ENCODE peak calls at places on chromosomes 12 and 14, in nine cellular contexts. One of them, this sample, is unnamed.

GRCh38 chr14:103139371-103140016 is 16.2 kb downstream of the TNFAIP2 start:
- DNase-seq in astrocyte of the spinal cord: no peak
- DNase-seq in stimulated activated CD4-positive, alpha-beta T cell treated with anti-CD3 and anti-CD28 coated beads, TNF-alpha, amount 100 ng/mL, for 1 hour: no peak
- DNase-seq in stimulated activated naive CD8-positive, alpha-beta T cell treated with anti-CD3 and anti-CD28 coated beads, Interleukin-15, amount 100 ng/mL, for 72 hours: no peak
- DNase-seq in cerebellar cortex: no peak
- DNase-seq in skeletal muscle cell: no peak
- DNase-seq in naive thymus-derived CD4-positive, alpha-beta T cell: no peak
- DNase-seq in activated T-cell treated with anti-CD3 and anti-CD28 coated beads, Interleukin-2, amount 50 U/mL, for 72 hours: no peak
- DNase-seq in Daoy: no peak
- DNase-seq in this sample: no peak

GRCh38 chr12:92062539-92063493 is 82.8 kb downstream of the BTG1 start:
- DNase-seq in astrocyte of the spinal cord: no peak
- DNase-seq in stimulated activated CD4-positive, alpha-beta T cell treated with anti-CD3 and anti-CD28 coated beads, TNF-alpha, amount 100 ng/mL, for 1 hour: no peak
- DNase-seq in stimulated activated naive CD8-positive, alpha-beta T cell treated with anti-CD3 and anti-CD28 coated beads, Interleukin-15, amount 100 ng/mL, for 72 hours: no peak
- DNase-seq in cerebellar cortex: no peak
- DNase-seq in skeletal muscle cell: no peak
- DNase-seq in naive thymus-derived CD4-positive, alpha-beta T cell: no peak
- DNase-seq in activated T-cell treated with anti-CD3 and anti-CD28 coated beads, Interleukin-2, amount 50 U/mL, for 72 hours: no peak
- DNase-seq in Daoy: no peak
- DNase-seq in this sample: no peak

GRCh38 chr12:26162905-26163304 is 32.5 kb upstream of the SSPN start:
- DNase-seq in astrocyte of the spinal cord: no peak
- DNase-seq in stimulated activated CD4-positive, alpha-beta T cell treated with anti-CD3 and anti-CD28 coated beads, TNF-alpha, amount 100 ng/mL, for 1 hour: no peak
- DNase-seq in stimulated activated naive CD8-positive, alpha-beta T cell treated with anti-CD3 and anti-CD28 coated beads, Interleukin-15, amount 100 ng/mL, for 72 hours: no peak
- DNase-seq in cerebellar cortex: no peak
- DNase-seq in skeletal muscle cell: no peak
- DNase-seq in naive thymus-derived CD4-positive, alpha-beta T cell: no peak
- DNase-seq in activated T-cell treated with anti-CD3 and anti-CD28 coated beads, Interleukin-2, amount 50 U/mL, for 72 hours: no peak
- DNase-seq in Daoy: no peak
- DNase-seq in this sample: no peak

GRCh38 chr12:111448266-111448830 is 42.6 kb downstream of the SH2B3 start:
- DNase-seq in astrocyte of the spinal cord: no peak
- DNase-seq in stimulated activated CD4-positive, alpha-beta T cell treated with anti-CD3 and anti-CD28 coated beads, TNF-alpha, amount 100 ng/mL, for 1 hour: no peak
- DNase-seq in stimulated activated naive CD8-positive, alpha-beta T cell treated with anti-CD3 and anti-CD28 coated beads, Interleukin-15, amount 100 ng/mL, for 72 hours: no peak
- DNase-seq in cerebellar cortex: no peak
- DNase-seq in skeletal muscle cell: no peak
- DNase-seq in naive thymus-derived CD4-positive, alpha-beta T cell: no peak
- DNase-seq in activated T-cell treated with anti-CD3 and anti-CD28 coated beads, Interleukin-2, amount 50 U/mL, for 72 hours: no peak
- DNase-seq in Daoy: no peak
- DNase-seq in this sample: no peak

GRCh38 chr14:73796881-73797539 is 54.6 kb upstream of the PTGR2 start:
- DNase-seq in astrocyte of the spinal cord: peak
- DNase-seq in stimulated activated CD4-positive, alpha-beta T cell treated with anti-CD3 and anti-CD28 coated beads, TNF-alpha, amount 100 ng/mL, for 1 hour: no peak
- DNase-seq in stimulated activated naive CD8-positive, alpha-beta T cell treated with anti-CD3 and anti-CD28 coated beads, Interleukin-15, amount 100 ng/mL, for 72 hours: no peak
- DNase-seq in cerebellar cortex: no peak
- DNase-seq in skeletal muscle cell: no peak
- DNase-seq in naive thymus-derived CD4-positive, alpha-beta T cell: no peak
- DNase-seq in activated T-cell treated with anti-CD3 and anti-CD28 coated beads, Interleukin-2, amount 50 U/mL, for 72 hours: no peak
- DNase-seq in Daoy: no peak
- DNase-seq in this sample: no peak

GRCh38 chr14:90496379-90496778 is 99.5 kb downstream of the CALM1 start:
- DNase-seq in astrocyte of the spinal cord: no peak
- DNase-seq in stimulated activated CD4-positive, alpha-beta T cell treated with anti-CD3 and anti-CD28 coated beads, TNF-alpha, amount 100 ng/mL, for 1 hour: no peak
- DNase-seq in stimulated activated naive CD8-positive, alpha-beta T cell treated with anti-CD3 and anti-CD28 coated beads, Interleukin-15, amount 100 ng/mL, for 72 hours: no peak
- DNase-seq in cerebellar cortex: no peak
- DNase-seq in skeletal muscle cell: no peak
- DNase-seq in naive thymus-derived CD4-positive, alpha-beta T cell: no peak
- DNase-seq in activated T-cell treated with anti-CD3 and anti-CD28 coated beads, Interleukin-2, amount 50 U/mL, for 72 hours: no peak
- DNase-seq in Daoy: no peak
- DNase-seq in this sample: no peak

GRCh38 chr12:118402251-118402650 is 25.9 kb downstream of the SUDS3 start:
- DNase-seq in astrocyte of the spinal cord: peak
- DNase-seq in stimulated activated CD4-positive, alpha-beta T cell treated with anti-CD3 and anti-CD28 coated beads, TNF-alpha, amount 100 ng/mL, for 1 hour: no peak
- DNase-seq in stimulated activated naive CD8-positive, alpha-beta T cell treated with anti-CD3 and anti-CD28 coated beads, Interleukin-15, amount 100 ng/mL, for 72 hours: no peak
- DNase-seq in cerebellar cortex: no peak
- DNase-seq in skeletal muscle cell: peak
- DNase-seq in naive thymus-derived CD4-positive, alpha-beta T cell: no peak
- DNase-seq in activated T-cell treated with anti-CD3 and anti-CD28 coated beads, Interleukin-2, amount 50 U/mL, for 72 hours: no peak
- DNase-seq in Daoy: no peak
- DNase-seq in this sample: no peak

GRCh38 chr12:94098466-94098865 is 49.9 kb upstream of the PLXNC1 start:
- DNase-seq in astrocyte of the spinal cord: peak
- DNase-seq in stimulated activated CD4-positive, alpha-beta T cell treated with anti-CD3 and anti-CD28 coated beads, TNF-alpha, amount 100 ng/mL, for 1 hour: no peak
- DNase-seq in stimulated activated naive CD8-positive, alpha-beta T cell treated with anti-CD3 and anti-CD28 coated beads, Interleukin-15, amount 100 ng/mL, for 72 hours: no peak
- DNase-seq in cerebellar cortex: no peak
- DNase-seq in skeletal muscle cell: peak
- DNase-seq in naive thymus-derived CD4-positive, alpha-beta T cell: no peak
- DNase-seq in activated T-cell treated with anti-CD3 and anti-CD28 coated beads, Interleukin-2, amount 50 U/mL, for 72 hours: no peak
- DNase-seq in Daoy: peak
- DNase-seq in this sample: no peak

GRCh38 chr14:96584199-96584906 is 82.2 kb downstream of the PAPOLA start:
- DNase-seq in astrocyte of the spinal cord: no peak
- DNase-seq in stimulated activated CD4-positive, alpha-beta T cell treated with anti-CD3 and anti-CD28 coated beads, TNF-alpha, amount 100 ng/mL, for 1 hour: no peak
- DNase-seq in stimulated activated naive CD8-positive, alpha-beta T cell treated with anti-CD3 and anti-CD28 coated beads, Interleukin-15, amount 100 ng/mL, for 72 hours: peak
- DNase-seq in cerebellar cortex: peak
- DNase-seq in skeletal muscle cell: no peak
- DNase-seq in naive thymus-derived CD4-positive, alpha-beta T cell: no peak
- DNase-seq in activated T-cell treated with anti-CD3 and anti-CD28 coated beads, Interleukin-2, amount 50 U/mL, for 72 hours: peak
- DNase-seq in Daoy: peak
- DNase-seq in this sample: peak

GRCh38 chr12:115771065-115771464 is 506.4 kb downstream of the MED13L start:
- DNase-seq in astrocyte of the spinal cord: no peak
- DNase-seq in stimulated activated CD4-positive, alpha-beta T cell treated with anti-CD3 and anti-CD28 coated beads, TNF-alpha, amount 100 ng/mL, for 1 hour: no peak
- DNase-seq in stimulated activated naive CD8-positive, alpha-beta T cell treated with anti-CD3 and anti-CD28 coated beads, Interleukin-15, amount 100 ng/mL, for 72 hours: no peak
- DNase-seq in cerebellar cortex: no peak
- DNase-seq in skeletal muscle cell: no peak
- DNase-seq in naive thymus-derived CD4-positive, alpha-beta T cell: no peak
- DNase-seq in activated T-cell treated with anti-CD3 and anti-CD28 coated beads, Interleukin-2, amount 50 U/mL, for 72 hours: no peak
- DNase-seq in Daoy: peak
- DNase-seq in this sample: peak

GRCh38 chr12:130538343-130539095 is 177.6 kb downstream of the RIMBP2 start:
- DNase-seq in astrocyte of the spinal cord: no peak
- DNase-seq in stimulated activated CD4-positive, alpha-beta T cell treated with anti-CD3 and anti-CD28 coated beads, TNF-alpha, amount 100 ng/mL, for 1 hour: no peak
- DNase-seq in stimulated activated naive CD8-positive, alpha-beta T cell treated with anti-CD3 and anti-CD28 coated beads, Interleukin-15, amount 100 ng/mL, for 72 hours: no peak
- DNase-seq in cerebellar cortex: no peak
- DNase-seq in skeletal muscle cell: no peak
- DNase-seq in naive thymus-derived CD4-positive, alpha-beta T cell: no peak
- DNase-seq in activated T-cell treated with anti-CD3 and anti-CD28 coated beads, Interleukin-2, amount 50 U/mL, for 72 hours: no peak
- DNase-seq in Daoy: no peak
- DNase-seq in this sample: no peak

GRCh38 chr14:102605026-102605425 is 12.6 kb downstream of the RCOR1 start:
- DNase-seq in astrocyte of the spinal cord: no peak
- DNase-seq in stimulated activated CD4-positive, alpha-beta T cell treated with anti-CD3 and anti-CD28 coated beads, TNF-alpha, amount 100 ng/mL, for 1 hour: no peak
- DNase-seq in stimulated activated naive CD8-positive, alpha-beta T cell treated with anti-CD3 and anti-CD28 coated beads, Interleukin-15, amount 100 ng/mL, for 72 hours: no peak
- DNase-seq in cerebellar cortex: no peak
- DNase-seq in skeletal muscle cell: no peak
- DNase-seq in naive thymus-derived CD4-positive, alpha-beta T cell: no peak
- DNase-seq in activated T-cell treated with anti-CD3 and anti-CD28 coated beads, Interleukin-2, amount 50 U/mL, for 72 hours: no peak
- DNase-seq in Daoy: no peak
- DNase-seq in this sample: no peak

GRCh38 chr14:105891631-105892452 is 365.5 kb downstream of the TMEM121 start:
- DNase-seq in astrocyte of the spinal cord: no peak
- DNase-seq in stimulated activated CD4-positive, alpha-beta T cell treated with anti-CD3 and anti-CD28 coated beads, TNF-alpha, amount 100 ng/mL, for 1 hour: no peak
- DNase-seq in stimulated activated naive CD8-positive, alpha-beta T cell treated with anti-CD3 and anti-CD28 coated beads, Interleukin-15, amount 100 ng/mL, for 72 hours: no peak
- DNase-seq in cerebellar cortex: no peak
- DNase-seq in skeletal muscle cell: no peak
- DNase-seq in naive thymus-derived CD4-positive, alpha-beta T cell: no peak
- DNase-seq in activated T-cell treated with anti-CD3 and anti-CD28 coated beads, Interleukin-2, amount 50 U/mL, for 72 hours: no peak
- DNase-seq in Daoy: no peak
- DNase-seq in this sample: no peak

GRCh38 chr14:69013943-69014782 is 35.1 kb upstream of the ACTN1 start:
- DNase-seq in astrocyte of the spinal cord: peak
- DNase-seq in stimulated activated CD4-positive, alpha-beta T cell treated with anti-CD3 and anti-CD28 coated beads, TNF-alpha, amount 100 ng/mL, for 1 hour: no peak
- DNase-seq in stimulated activated naive CD8-positive, alpha-beta T cell treated with anti-CD3 and anti-CD28 coated beads, Interleukin-15, amount 100 ng/mL, for 72 hours: no peak
- DNase-seq in cerebellar cortex: no peak
- DNase-seq in skeletal muscle cell: peak
- DNase-seq in naive thymus-derived CD4-positive, alpha-beta T cell: no peak
- DNase-seq in activated T-cell treated with anti-CD3 and anti-CD28 coated beads, Interleukin-2, amount 50 U/mL, for 72 hours: no peak
- DNase-seq in Daoy: peak
- DNase-seq in this sample: peak

GRCh38 chr14:70514168-70515069 is 20.4 kb downstream of the ADAM20 start:
- DNase-seq in astrocyte of the spinal cord: no peak
- DNase-seq in stimulated activated CD4-positive, alpha-beta T cell treated with anti-CD3 and anti-CD28 coated beads, TNF-alpha, amount 100 ng/mL, for 1 hour: no peak
- DNase-seq in stimulated activated naive CD8-positive, alpha-beta T cell treated with anti-CD3 and anti-CD28 coated beads, Interleukin-15, amount 100 ng/mL, for 72 hours: no peak
- DNase-seq in cerebellar cortex: no peak
- DNase-seq in skeletal muscle cell: no peak
- DNase-seq in naive thymus-derived CD4-positive, alpha-beta T cell: no peak
- DNase-seq in activated T-cell treated with anti-CD3 and anti-CD28 coated beads, Interleukin-2, amount 50 U/mL, for 72 hours: no peak
- DNase-seq in Daoy: no peak
- DNase-seq in this sample: no peak

GRCh38 chr12:1611775-1612174 is 17.3 kb upstream of the WNT5B start:
- DNase-seq in astrocyte of the spinal cord: peak
- DNase-seq in stimulated activated CD4-positive, alpha-beta T cell treated with anti-CD3 and anti-CD28 coated beads, TNF-alpha, amount 100 ng/mL, for 1 hour: no peak
- DNase-seq in stimulated activated naive CD8-positive, alpha-beta T cell treated with anti-CD3 and anti-CD28 coated beads, Interleukin-15, amount 100 ng/mL, for 72 hours: no peak
- DNase-seq in cerebellar cortex: no peak
- DNase-seq in skeletal muscle cell: peak
- DNase-seq in naive thymus-derived CD4-positive, alpha-beta T cell: no peak
- DNase-seq in activated T-cell treated with anti-CD3 and anti-CD28 coated beads, Interleukin-2, amount 50 U/mL, for 72 hours: no peak
- DNase-seq in Daoy: peak
- DNase-seq in this sample: no peak

GRCh38 chr12:52149182-52149641 is 42.6 kb downstream of the KRT80 start:
- DNase-seq in astrocyte of the spinal cord: peak
- DNase-seq in stimulated activated CD4-positive, alpha-beta T cell treated with anti-CD3 and anti-CD28 coated beads, TNF-alpha, amount 100 ng/mL, for 1 hour: no peak
- DNase-seq in stimulated activated naive CD8-positive, alpha-beta T cell treated with anti-CD3 and anti-CD28 coated beads, Interleukin-15, amount 100 ng/mL, for 72 hours: no peak
- DNase-seq in cerebellar cortex: peak
- DNase-seq in skeletal muscle cell: no peak
- DNase-seq in naive thymus-derived CD4-positive, alpha-beta T cell: no peak
- DNase-seq in activated T-cell treated with anti-CD3 and anti-CD28 coated beads, Interleukin-2, amount 50 U/mL, for 72 hours: no peak
- DNase-seq in Daoy: peak
- DNase-seq in this sample: no peak

GRCh38 chr12:103114296-103115055 is 157.0 kb downstream of the ASCL1 start:
- DNase-seq in astrocyte of the spinal cord: no peak
- DNase-seq in stimulated activated CD4-positive, alpha-beta T cell treated with anti-CD3 and anti-CD28 coated beads, TNF-alpha, amount 100 ng/mL, for 1 hour: no peak
- DNase-seq in stimulated activated naive CD8-positive, alpha-beta T cell treated with anti-CD3 and anti-CD28 coated beads, Interleukin-15, amount 100 ng/mL, for 72 hours: no peak
- DNase-seq in cerebellar cortex: no peak
- DNase-seq in skeletal muscle cell: no peak
- DNase-seq in naive thymus-derived CD4-positive, alpha-beta T cell: no peak
- DNase-seq in activated T-cell treated with anti-CD3 and anti-CD28 coated beads, Interleukin-2, amount 50 U/mL, for 72 hours: no peak
- DNase-seq in Daoy: no peak
- DNase-seq in this sample: no peak

GRCh38 chr14:97644365-97644764 is 847.2 kb downstream of the VRK1 start:
- DNase-seq in astrocyte of the spinal cord: no peak
- DNase-seq in stimulated activated CD4-positive, alpha-beta T cell treated with anti-CD3 and anti-CD28 coated beads, TNF-alpha, amount 100 ng/mL, for 1 hour: no peak
- DNase-seq in stimulated activated naive CD8-positive, alpha-beta T cell treated with anti-CD3 and anti-CD28 coated beads, Interleukin-15, amount 100 ng/mL, for 72 hours: no peak
- DNase-seq in cerebellar cortex: no peak
- DNase-seq in skeletal muscle cell: no peak
- DNase-seq in naive thymus-derived CD4-positive, alpha-beta T cell: no peak
- DNase-seq in activated T-cell treated with anti-CD3 and anti-CD28 coated beads, Interleukin-2, amount 50 U/mL, for 72 hours: no peak
- DNase-seq in Daoy: no peak
- DNase-seq in this sample: no peak

GRCh38 chr12:19847294-19848059 is 408.2 kb downstream of the AEBP2 start:
- DNase-seq in astrocyte of the spinal cord: peak
- DNase-seq in stimulated activated CD4-positive, alpha-beta T cell treated with anti-CD3 and anti-CD28 coated beads, TNF-alpha, amount 100 ng/mL, for 1 hour: no peak
- DNase-seq in stimulated activated naive CD8-positive, alpha-beta T cell treated with anti-CD3 and anti-CD28 coated beads, Interleukin-15, amount 100 ng/mL, for 72 hours: no peak
- DNase-seq in cerebellar cortex: no peak
- DNase-seq in skeletal muscle cell: no peak
- DNase-seq in naive thymus-derived CD4-positive, alpha-beta T cell: no peak
- DNase-seq in activated T-cell treated with anti-CD3 and anti-CD28 coated beads, Interleukin-2, amount 50 U/mL, for 72 hours: no peak
- DNase-seq in Daoy: peak
- DNase-seq in this sample: peak

GRCh38 chr12:106774808-106775524 is 484 bp downstream of the RIC8B start:
- DNase-seq in astrocyte of the spinal cord: no peak
- DNase-seq in stimulated activated CD4-positive, alpha-beta T cell treated with anti-CD3 and anti-CD28 coated beads, TNF-alpha, amount 100 ng/mL, for 1 hour: no peak
- DNase-seq in stimulated activated naive CD8-positive, alpha-beta T cell treated with anti-CD3 and anti-CD28 coated beads, Interleukin-15, amount 100 ng/mL, for 72 hours: no peak
- DNase-seq in cerebellar cortex: no peak
- DNase-seq in skeletal muscle cell: no peak
- DNase-seq in naive thymus-derived CD4-positive, alpha-beta T cell: no peak
- DNase-seq in activated T-cell treated with anti-CD3 and anti-CD28 coated beads, Interleukin-2, amount 50 U/mL, for 72 hours: peak
- DNase-seq in Daoy: no peak
- DNase-seq in this sample: no peak

GRCh38 chr12:86376052-86376451 is 119.9 kb upstream of the MGAT4C start:
- DNase-seq in astrocyte of the spinal cord: no peak
- DNase-seq in stimulated activated CD4-positive, alpha-beta T cell treated with anti-CD3 and anti-CD28 coated beads, TNF-alpha, amount 100 ng/mL, for 1 hour: no peak
- DNase-seq in stimulated activated naive CD8-positive, alpha-beta T cell treated with anti-CD3 and anti-CD28 coated beads, Interleukin-15, amount 100 ng/mL, for 72 hours: no peak
- DNase-seq in cerebellar cortex: no peak
- DNase-seq in skeletal muscle cell: no peak
- DNase-seq in naive thymus-derived CD4-positive, alpha-beta T cell: no peak
- DNase-seq in activated T-cell treated with anti-CD3 and anti-CD28 coated beads, Interleukin-2, amount 50 U/mL, for 72 hours: no peak
- DNase-seq in Daoy: peak
- DNase-seq in this sample: peak

GRCh38 chr12:102347761-102348160 is 132.6 kb downstream of the IGF1 start:
- DNase-seq in astrocyte of the spinal cord: no peak
- DNase-seq in stimulated activated CD4-positive, alpha-beta T cell treated with anti-CD3 and anti-CD28 coated beads, TNF-alpha, amount 100 ng/mL, for 1 hour: no peak
- DNase-seq in stimulated activated naive CD8-positive, alpha-beta T cell treated with anti-CD3 and anti-CD28 coated beads, Interleukin-15, amount 100 ng/mL, for 72 hours: no peak
- DNase-seq in cerebellar cortex: no peak
- DNase-seq in skeletal muscle cell: no peak
- DNase-seq in naive thymus-derived CD4-positive, alpha-beta T cell: no peak
- DNase-seq in activated T-cell treated with anti-CD3 and anti-CD28 coated beads, Interleukin-2, amount 50 U/mL, for 72 hours: no peak
- DNase-seq in Daoy: no peak
- DNase-seq in this sample: no peak

GRCh38 chr12:18700254-18700653 is 37.6 kb downstream of the PLCZ1 start:
- DNase-seq in astrocyte of the spinal cord: peak
- DNase-seq in stimulated activated CD4-positive, alpha-beta T cell treated with anti-CD3 and anti-CD28 coated beads, TNF-alpha, amount 100 ng/mL, for 1 hour: no peak
- DNase-seq in stimulated activated naive CD8-positive, alpha-beta T cell treated with anti-CD3 and anti-CD28 coated beads, Interleukin-15, amount 100 ng/mL, for 72 hours: no peak
- DNase-seq in cerebellar cortex: no peak
- DNase-seq in skeletal muscle cell: peak
- DNase-seq in naive thymus-derived CD4-positive, alpha-beta T cell: no peak
- DNase-seq in activated T-cell treated with anti-CD3 and anti-CD28 coated beads, Interleukin-2, amount 50 U/mL, for 72 hours: no peak
- DNase-seq in Daoy: no peak
- DNase-seq in this sample: no peak

GRCh38 chr12:1204581-1205121 is 213.6 kb downstream of the ERC1 start:
- DNase-seq in astrocyte of the spinal cord: peak
- DNase-seq in stimulated activated CD4-positive, alpha-beta T cell treated with anti-CD3 and anti-CD28 coated beads, TNF-alpha, amount 100 ng/mL, for 1 hour: no peak
- DNase-seq in stimulated activated naive CD8-positive, alpha-beta T cell treated with anti-CD3 and anti-CD28 coated beads, Interleukin-15, amount 100 ng/mL, for 72 hours: no peak
- DNase-seq in cerebellar cortex: no peak
- DNase-seq in skeletal muscle cell: no peak
- DNase-seq in naive thymus-derived CD4-positive, alpha-beta T cell: no peak
- DNase-seq in activated T-cell treated with anti-CD3 and anti-CD28 coated beads, Interleukin-2, amount 50 U/mL, for 72 hours: peak
- DNase-seq in Daoy: peak
- DNase-seq in this sample: no peak

This sample was measured in cardiac muscle cell.